ENCODE peak calls at places on chromosomes 6 and 20, in ten cellular contexts. X is activated T-helper 1 cell treated with anti-CD3 and anti-CD28 coated beads, Interleukin-2, amount 50 U/mL, for 16 hours; I is GM23338; S is NCI-H2081; C is activated naive CD8-positive, alpha-beta T cell treated with anti-CD3 and anti-CD28 coated beads for 36 hours; O is sigmoid colon; A is CD8-positive, alpha-beta T cell; L is colonic mucosa; F is stimulated activated naive B cell treated with anti-CD40 and anti-IgM and Interleukin-4, amounts not matched to agents 10 μg/mL and 1 μg/mL and 100 μg/mL, for 72 hours; N is stimulated activated CD4-positive, alpha-beta T cell treated with anti-CD3 and anti-CD28 coated beads, Interleukin-1b, Interleukin-23, amount 100 ng/mL, for 24 hours. H is an unnamed sample.

GRCh38 chr20:43799150-43799711 is 72.4 kb upstream of the GTSF1L start:
- DNase-seq in X (no peak), I (no peak), S (no peak), C (no peak), O (no peak), A (no peak), L (no peak), F (no peak), N (no peak), H (no peak)

GRCh38 chr6:33080127-33081089 is 4.6 kb downstream of the HLA-DPB1 start:
- DNase-seq in X (no peak), I (peak), S (no peak), C (no peak), O (peak), A (no peak), L (peak), F (peak), N (no peak), H (no peak)

GRCh38 chr6:19477563-19477962 is 359.6 kb upstream of the ID4 start:
- DNase-seq in X (no peak), I (no peak), S (no peak), C (no peak), O (no peak), A (no peak), L (no peak), F (no peak), N (no peak), H (no peak)

GRCh38 chr20:24100370-24101011 is 111.9 kb upstream of the GGTLC1 start:
- DNase-seq in X (peak), I (peak), S (peak), C (peak), O (no peak), A (peak), L (peak), F (no peak), N (peak), H (peak)

GRCh38 chr6:121652223-121652622 is 216.8 kb downstream of the GJA1 start:
- DNase-seq in X (no peak), I (no peak), S (no peak), C (no peak), O (no peak), A (no peak), L (no peak), F (no peak), N (no peak), H (no peak)

GRCh38 chr6:156767603-156768467 is 9.3 kb upstream of the ARID1B start:
- DNase-seq in X (no peak), I (peak), S (no peak), C (no peak), O (no peak), A (no peak), L (no peak), F (peak), N (no peak), H (no peak)

GRCh38 chr6:54335871-54336270 is 27.6 kb downstream of the TINAG start:
- DNase-seq in X (no peak), I (peak), S (no peak), C (no peak), O (no peak), A (no peak), L (no peak), F (no peak), N (no peak), H (no peak)

GRCh38 chr6:157493173-157493572 is 112.2 kb downstream of the ZDHHC14 start:
- DNase-seq in X (no peak), I (no peak), S (no peak), C (no peak), O (no peak), A (no peak), L (peak), F (no peak), N (no peak), H (no peak)

GRCh38 chr20:19897891-19898290 is 119.3 kb upstream of the NAA20 start:
- DNase-seq in X (no peak), I (no peak), S (no peak), C (no peak), O (no peak), A (no peak), L (no peak), F (no peak), N (no peak), H (no peak)

GRCh38 chr6:81808834-81809598 is 56.5 kb upstream of the TENT5A start:
- DNase-seq in X (no peak), I (no peak), S (no peak), C (no peak), O (no peak), A (no peak), L (no peak), F (no peak), N (no peak), H (peak)

GRCh38 chr6:87100216-87100615 is 5.3 kb upstream of the CGA start:
- DNase-seq in X (no peak), I (no peak), S (no peak), C (no peak), O (no peak), A (no peak), L (no peak), F (no peak), N (no peak), H (no peak)

GRCh38 chr6:106685833-106686232 is 56.5 kb downstream of the QRSL1 start:
- DNase-seq in X (no peak), I (no peak), S (no peak), C (no peak), O (no peak), A (no peak), L (no peak), F (no peak), N (no peak), H (no peak)

GRCh38 chr6:140957334-140957733 is 1175.4 kb upstream of the GJE1 start:
- DNase-seq in X (no peak), I (no peak), S (peak), C (no peak), O (no peak), A (no peak), L (no peak), F (no peak), N (no peak), H (no peak)

GRCh38 chr6:47665112-47665511 is 33.3 kb upstream of the ADGRF4 start:
- DNase-seq in X (no peak), I (no peak), S (no peak), C (no peak), O (no peak), A (no peak), L (no peak), F (no peak), N (no peak), H (no peak)